ENCODE peak calls at places on chromosomes 12 and 14, in seven cellular contexts. K, O, D, B, V, H and X are unnamed samples.

GRCh38 chr12:105922670-105923102 is 216.1 kb downstream of the NUAK1 start:
- DNase-seq in K (no peak), O (no peak), D (no peak), B (no peak), V (no peak), H (peak; percentile 30), X (no peak)

GRCh38 chr12:26245175-26245942 is 50.0 kb downstream of the SSPN start:
- DNase-seq in K (no peak), O (no peak), D (no peak), B (no peak), V (peak; percentile 16), H (no peak), X (no peak)

GRCh38 chr12:112270673-112271072 is 111.6 kb downstream of the HECTD4 start:
- DNase-seq in K (no peak), O (no peak), D (no peak), B (no peak), V (no peak), H (no peak), X (no peak)

GRCh38 chr12:71449373-71450070 is 9.9 kb downstream of the LGR5 start:
- DNase-seq in K (no peak), O (no peak), D (no peak), B (no peak), V (no peak), H (no peak), X (peak; percentile 33)

GRCh38 chr14:105026789-105027563 is 6.1 kb upstream of the CDCA4 start:
- DNase-seq in K (no peak), O (no peak), D (no peak), B (no peak), V (peak; percentile 56), H (no peak), X (no peak)

GRCh38 chr12:49705479-49706267 is 1.5 kb downstream of the FMNL3 start:
- DNase-seq in K (peak; percentile 27), O (no peak), D (peak; percentile 26), B (peak; percentile 28), V (no peak), H (peak; percentile 55), X (no peak)

GRCh38 chr12:15584366-15585041 is 204.7 kb downstream of the EPS8 start:
- DNase-seq in K (peak; percentile 41), O (no peak), D (no peak), B (no peak), V (peak; percentile 63), H (peak; percentile 3), X (peak; percentile 68)

GRCh38 chr12:119169150-119169549 is 9.6 kb upstream of the HSPB8 start:
- DNase-seq in K (no peak), O (no peak), D (no peak), B (no peak), V (no peak), H (no peak), X (no peak)

GRCh38 chr12:113184098-113184899 is 979 bp downstream of the DDX54 start:
- DNase-seq in K (no peak), O (no peak), D (peak; percentile 37), B (no peak), V (no peak), H (no peak), X (no peak)

GRCh38 chr12:50315803-50316202 is 32.5 kb upstream of the LIMA1 start:
- DNase-seq in K (no peak), O (no peak), D (no peak), B (no peak), V (no peak), H (no peak), X (no peak)

GRCh38 chr14:67618617-67619063 is 1.1 kb upstream of the ARG2 start:
- DNase-seq in K (no peak), O (no peak), D (no peak), B (no peak), V (peak; percentile 64), H (peak; percentile 97), X (peak; percentile 92)

GRCh38 chr12:51392556-51393237 is 1.5 kb upstream of the GALNT6 start:
- DNase-seq in K (peak; percentile 17), O (no peak), D (no peak), B (peak; percentile 57), V (no peak), H (no peak), X (peak; percentile 53)

GRCh38 chr12:42985506-42985905 is 396.0 kb upstream of the PRICKLE1 start:
- DNase-seq in K (no peak), O (no peak), D (no peak), B (peak; percentile 40), V (no peak), H (no peak), X (no peak)

GRCh38 chr12:18897816-18898215 is 159.9 kb downstream of the CAPZA3 start:
- DNase-seq in K (no peak), O (no peak), D (no peak), B (no peak), V (no peak), H (no peak), X (no peak)

GRCh38 chr12:29510591-29511174 is 13.2 kb upstream of the OVCH1 start:
- DNase-seq in K (no peak), O (no peak), D (no peak), B (no peak), V (no peak), H (no peak), X (no peak)

GRCh38 chr12:96235497-96235826 is 41.3 kb downstream of the ELK3 start:
- DNase-seq in K (no peak), O (no peak), D (no peak), B (no peak), V (no peak), H (no peak), X (no peak)

GRCh38 chr12:32536000-32536345 is 136.6 kb downstream of the FGD4 start:
- DNase-seq in K (no peak), O (no peak), D (no peak), B (no peak), V (no peak), H (no peak), X (no peak)

GRCh38 chr12:111216387-111217159 is 152.3 kb downstream of the PHETA1 start:
- DNase-seq in K (no peak), O (no peak), D (no peak), B (no peak), V (no peak), H (no peak), X (no peak)

GRCh38 chr14:37056473-37056872 is 115.9 kb downstream of the SLC25A21 start:
- DNase-seq in K (no peak), O (no peak), D (no peak), B (peak; percentile 26), V (no peak), H (no peak), X (no peak)

GRCh38 chr14:96494331-96494730 is 7.9 kb upstream of the PAPOLA start:
- DNase-seq in K (no peak), O (no peak), D (no peak), B (no peak), V (no peak), H (no peak), X (no peak)